ENCODE peak calls at places on chromosomes 1 and 21, in six cellular contexts. Y, A, F, G, D and R are unnamed samples.

GRCh38 chr1:184684285-184685077 is 70.2 kb downstream of the EDEM3 start:
- DNase-seq in F (no peak), D (no peak), Y (no peak), G (no peak), A (no peak), R (no peak)

GRCh38 chr1:54390655-54391054 is 15.5 kb downstream of the SSBP3 start:
- DNase-seq in Y (no peak), A (no peak), G (no peak), D (no peak), F (no peak), R (no peak)

GRCh38 chr1:41936107-41936506 is 17.4 kb upstream of the HIVEP3 start:
- DNase-seq in F (no peak), Y (no peak), D (no peak), G (peak), A (no peak), R (no peak)

GRCh38 chr1:67053535-67053784 is 488 bp downstream of the SLC35D1 start:
- DNase-seq in F (peak), G (peak), A (no peak), D (no peak), Y (no peak), R (peak)

GRCh38 chr1:109806733-109807397 is 43.1 kb upstream of the EPS8L3 start:
- DNase-seq in F (no peak), Y (no peak), G (no peak), D (no peak), A (no peak), R (no peak)

GRCh38 chr1:23423415-23424170 is 955 bp downstream of the TCEA3 start:
- DNase-seq in Y (no peak), D (no peak), A (no peak), F (no peak), G (no peak), R (peak)

GRCh38 chr1:3556336-3556735 is 55.0 kb downstream of the MEGF6 start:
- DNase-seq in A (no peak), D (no peak), Y (no peak), F (no peak), G (no peak), R (no peak)

GRCh38 chr1:201678264-201679101 is 139.6 kb downstream of the NAV1 start:
- DNase-seq in G (no peak), F (no peak), D (no peak), Y (peak), A (no peak), R (no peak)

GRCh38 chr21:15062566-15062965 is 2.2 kb downstream of the NRIP1 start:
- DNase-seq in D (no peak), F (no peak), Y (no peak), A (no peak), G (no peak), R (peak)

GRCh38 chr1:202291961-202292712 is 49.6 kb downstream of the UBE2T start:
- DNase-seq in F (no peak), A (no peak), G (peak), D (peak), Y (peak), R (peak)

GRCh38 chr1:192386051-192386650 is 69.4 kb downstream of the RGS21 start:
- DNase-seq in Y (no peak), A (no peak), F (no peak), D (no peak), G (no peak), R (no peak)

GRCh38 chr1:154584267-154584994 is 16.9 kb downstream of the CHRNB2 start:
- DNase-seq in F (no peak), D (no peak), Y (no peak), A (no peak), G (no peak), R (no peak)